ENCODE peak calls at places on chromosomes 1 and 21, in ten cellular contexts. N is midbrain; R is CD8-positive, alpha-beta T cell; T is breast epithelium; U is NCI-H1105 treated with DMSO at 0.1 percent for 48 hours; V is tibial artery; E is HTR-8/SVneo; A is NAMALWA; D is cardiac septum; W is left lung. K is an unnamed sample.

GRCh38 chr1:203039609-203040517 is 13.6 kb downstream of the PPFIA4 start:
- DNase-seq in N (no peak), R (no peak), T (no peak), U (peak; percentile 3), V (no peak), E (no peak), A (peak; percentile 52), D (peak; percentile 79), W (no peak), K (no peak)

GRCh38 chr1:155970531-155971167 is 7.7 kb downstream of the ARHGEF2 start:
- DNase-seq in N (peak; percentile 80), R (no peak), T (no peak), U (no peak), V (peak; percentile 89), E (no peak), A (peak; percentile 66), D (peak; percentile 93), W (peak; percentile 90), K (peak; percentile 77)

GRCh38 chr1:183845681-183846080 is 40.8 kb downstream of the RGL1 start:
- DNase-seq in N (no peak), R (no peak), T (no peak), U (no peak), V (no peak), E (no peak), A (no peak), D (no peak), W (no peak), K (no peak)

GRCh38 chr1:44526295-44527073 is 121.4 kb downstream of the RNF220 start:
- DNase-seq in N (no peak), R (no peak), T (no peak), U (no peak), V (no peak), E (no peak), A (no peak), D (no peak), W (no peak), K (peak; percentile 16)

GRCh38 chr1:81452693-81453344 is 347.9 kb upstream of the ADGRL2 start:
- DNase-seq in N (no peak), R (no peak), T (no peak), U (no peak), V (no peak), E (no peak), A (no peak), D (no peak), W (no peak), K (no peak)

GRCh38 chr1:35298464-35298863 is 30.0 kb downstream of the ZMYM4 start:
- DNase-seq in N (peak; percentile 39), R (peak; percentile 22), T (no peak), U (peak; percentile 27), V (no peak), E (peak; percentile 15), A (peak; percentile 64), D (no peak), W (no peak), K (peak; percentile 13)

GRCh38 chr21:29689753-29690152 is 250.0 kb downstream of the GRIK1 start:
- DNase-seq in N (no peak), R (no peak), T (no peak), U (no peak), V (no peak), E (no peak), A (no peak), D (no peak), W (no peak), K (no peak)

GRCh38 chr1:183676515-183677189 is 23.5 kb upstream of the APOBEC4 start:
- DNase-seq in N (no peak), R (no peak), T (no peak), U (no peak), V (no peak), E (no peak), A (no peak), D (no peak), W (no peak), K (no peak)

GRCh38 chr21:34126269-34126668 is 52.9 kb downstream of the MRPS6 start:
- DNase-seq in N (peak; percentile 19), R (peak; percentile 45), T (no peak), U (no peak), V (no peak), E (no peak), A (no peak), D (no peak), W (no peak), K (no peak)

GRCh38 chr1:183653468-183653794 is 315 bp upstream of the APOBEC4 start:
- DNase-seq in N (no peak), R (no peak), T (no peak), U (no peak), V (no peak), E (no peak), A (no peak), D (no peak), W (no peak), K (no peak)